ENCODE peak calls at places on chromosomes 13 and 19, in six cellular contexts. K is mesothelial cell of epicardium, J is OCI-LY7, V is left cardiac atrium, P is cardiac fibroblast, T is HTR-8/SVneo. X is an unnamed sample.

GRCh38 chr13:99293178-99293577 is 14.0 kb downstream of the GPR183 start:
- DNase-seq in K (no peak), J (no peak), V (no peak), T (no peak), P (no peak), X (no peak)

GRCh38 chr13:21933001-21933400 is 262.1 kb downstream of the FGF9 start:
- DNase-seq in P (no peak), T (no peak), K (no peak), J (no peak), V (no peak), X (peak; percentile 82)

GRCh38 chr13:85386424-85386823 is 412.8 kb downstream of the SLITRK6 start:
- DNase-seq in J (peak; percentile 44), P (no peak), K (no peak), T (no peak), V (no peak), X (no peak)

GRCh38 chr13:96428904-96429303 is 339.0 kb downstream of the HS6ST3 start:
- DNase-seq in T (no peak), P (no peak), V (no peak), J (no peak), K (no peak), X (no peak)

GRCh38 chr19:15154002-15154612 is 46.7 kb downstream of the NOTCH3 start:
- DNase-seq in K (no peak), V (no peak), J (peak; percentile 55), T (no peak), P (peak; percentile 64), X (no peak)

GRCh38 chr19:48997972-48998371 is 4.3 kb downstream of the RUVBL2 start:
- DNase-seq in P (peak; percentile 64), K (no peak), J (peak; percentile 50), T (peak; percentile 53), V (peak; percentile 54), X (no peak)

GRCh38 chr13:72431981-72432617 is 295.3 kb downstream of the MZT1 start:
- DNase-seq in P (no peak), J (no peak), K (no peak), T (no peak), V (no peak), X (no peak)

GRCh38 chr19:49427855-49428546 is 2.8 kb downstream of the GFY start:
- DNase-seq in J (no peak), V (no peak), K (peak; percentile 51), P (no peak), T (no peak), X (no peak)

GRCh38 chr19:49983645-49984229 is 22.8 kb upstream of the SIGLEC11 start:
- DNase-seq in J (peak; percentile 79), T (peak; percentile 56), P (peak; percentile 31), K (peak; percentile 80), V (peak; percentile 60), X (no peak)

GRCh38 chr13:27043013-27043412 is 128.6 kb downstream of the USP12 start:
- DNase-seq in V (no peak), T (peak; percentile 82), P (peak; percentile 89), J (no peak), K (no peak), X (peak; percentile 40)